ENCODE peak calls at places on chromosomes 11 and 22, in five cellular contexts. Z is IMR-90, J is neuronal stem cell, Q is mesendoderm, P is mesenchymal stem cell. O is an unnamed sample.

GRCh38 chr22:41369089-41369745 is 12.5 kb upstream of the TEF start:
- DNase-seq in J (no peak), Z (no peak), P (no peak), Q (no peak), O (no peak)

GRCh38 chr11:1829039-1829820 is 5.6 kb upstream of the SYT8 start:
- DNase-seq in J (no peak), Q (no peak), P (peak), Z (peak), O (no peak)

GRCh38 chr11:116888884-116889549 is 51.6 kb upstream of the APOA1 start:
- DNase-seq in Z (no peak), J (no peak), P (no peak), Q (no peak), O (no peak)

GRCh38 chr11:7955191-7955590 is 10.1 kb downstream of the NLRP10 start:
- DNase-seq in Z (no peak), P (no peak), Q (no peak), J (no peak), O (no peak)

GRCh38 chr22:36814796-36815195 is 2.0 kb downstream of the PVALB start:
- DNase-seq in J (no peak), P (no peak), Q (no peak), Z (no peak), O (no peak)

GRCh38 chr11:100383357-100383865 is 303.7 kb upstream of the ARHGAP42 start:
- DNase-seq in Q (peak), J (no peak), Z (no peak), P (peak), O (no peak)

GRCh38 chr22:32444068-32444467 is 20.2 kb downstream of the BPIFC start:
- DNase-seq in Q (peak), J (peak), P (no peak), Z (no peak), O (peak)

GRCh38 chr11:34063061-34063795 is 11.7 kb downstream of the CAPRIN1 start:
- DNase-seq in P (no peak), Z (peak), J (no peak), Q (no peak), O (no peak)

GRCh38 chr11:66479741-66480115 is 506 bp upstream of the DPP3 start:
- DNase-seq in Q (no peak), Z (no peak), P (no peak), J (no peak), O (no peak)

GRCh38 chr11:132655187-132655855 is 877.0 kb downstream of the OPCML start:
- DNase-seq in Q (no peak), P (no peak), J (no peak), Z (no peak), O (no peak)

DNA sequence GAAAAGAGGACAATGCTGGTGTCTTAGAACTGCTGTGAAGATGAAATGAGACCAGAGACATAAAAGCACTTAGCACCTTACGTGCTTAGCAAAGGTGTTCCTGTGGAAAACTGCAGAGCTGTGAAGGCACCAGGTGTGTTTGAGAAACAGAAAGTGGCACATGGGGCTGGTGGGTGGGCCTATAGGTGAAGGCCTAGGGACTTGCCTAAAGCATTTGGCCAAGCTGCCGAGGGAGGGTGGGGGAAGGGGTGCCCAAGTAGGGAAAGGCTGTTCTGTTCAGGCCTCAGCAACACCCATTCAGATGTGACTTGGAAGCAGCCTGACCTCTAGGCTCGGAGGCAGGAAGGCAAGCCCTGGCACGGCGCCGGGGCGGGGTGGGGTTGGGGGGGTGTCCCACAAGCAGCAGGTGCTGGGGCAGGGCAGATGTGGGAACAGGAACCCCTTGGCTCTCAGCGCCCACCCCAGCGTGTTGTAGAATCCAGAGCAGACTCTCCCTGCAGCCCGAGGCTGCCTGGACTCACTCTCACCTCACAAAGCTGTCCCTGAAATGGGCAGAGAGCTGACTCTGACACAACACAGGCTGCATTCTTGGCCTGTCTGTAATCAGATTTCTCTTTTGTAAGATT is 366.7 kb upstream of the NARS2 start:
- DNase-seq in Q (no peak), P (no peak), Z (no peak), J (no peak), O (no peak)
- H3K18ac ChIP-seq in Q (peak), P (no peak), Z (no peak), J (peak), O (peak)

GRCh38 chr11:118176400-118177134 is at the start of gene SCN2B:
- DNase-seq in P (no peak), Q (peak), Z (peak), J (no peak), O (no peak)
- H3K18ac ChIP-seq in P (no peak), Q (no peak), Z (peak), J (peak), O (no peak)

DNA sequence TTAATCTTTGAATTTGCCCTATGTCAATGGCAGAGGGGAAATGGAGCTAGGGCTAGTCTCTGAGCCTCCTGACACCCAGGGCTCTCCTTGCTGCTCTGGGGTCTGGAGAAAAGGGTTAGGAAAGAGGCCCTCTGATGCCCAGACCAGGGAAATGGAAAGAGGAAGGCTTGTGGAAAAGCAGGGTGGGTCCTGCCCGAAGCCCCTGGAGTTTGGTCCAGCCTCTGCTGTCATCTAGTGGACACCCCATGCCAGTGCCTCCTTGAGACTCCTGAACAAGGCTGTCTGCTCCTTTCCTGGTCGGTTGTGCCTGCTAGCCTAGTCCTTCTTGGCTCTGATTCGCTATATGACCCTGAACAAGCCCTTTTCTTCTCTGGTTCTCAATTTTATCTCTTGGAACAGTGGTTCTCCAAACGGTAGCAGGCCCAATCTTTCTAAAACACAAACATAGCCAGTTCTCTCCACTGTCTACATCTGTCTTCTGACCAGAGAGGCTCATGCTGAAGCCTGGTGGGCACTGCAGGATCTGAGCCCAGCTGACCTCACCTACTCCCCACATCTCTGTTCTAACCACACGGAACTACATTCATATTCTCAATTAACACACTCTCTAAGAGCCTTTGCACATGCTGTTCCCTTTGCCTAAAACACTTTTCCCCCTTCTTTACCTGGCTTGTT is 8.8 kb upstream of the PLA2G3 start:
- DNase-seq in P (peak), Z (peak), J (peak), Q (peak), O (peak)
- H3K18ac ChIP-seq in P (no peak), Z (no peak), J (no peak), Q (no peak), O (no peak)

GRCh38 chr11:112086422-112087191 is at the start of the genes SDHD and TIMM8B:
- DNase-seq in P (peak), Q (peak), Z (peak), J (peak), O (peak)
- H3K18ac ChIP-seq in P (peak), Q (peak), Z (peak), J (peak), O (peak)

DNA sequence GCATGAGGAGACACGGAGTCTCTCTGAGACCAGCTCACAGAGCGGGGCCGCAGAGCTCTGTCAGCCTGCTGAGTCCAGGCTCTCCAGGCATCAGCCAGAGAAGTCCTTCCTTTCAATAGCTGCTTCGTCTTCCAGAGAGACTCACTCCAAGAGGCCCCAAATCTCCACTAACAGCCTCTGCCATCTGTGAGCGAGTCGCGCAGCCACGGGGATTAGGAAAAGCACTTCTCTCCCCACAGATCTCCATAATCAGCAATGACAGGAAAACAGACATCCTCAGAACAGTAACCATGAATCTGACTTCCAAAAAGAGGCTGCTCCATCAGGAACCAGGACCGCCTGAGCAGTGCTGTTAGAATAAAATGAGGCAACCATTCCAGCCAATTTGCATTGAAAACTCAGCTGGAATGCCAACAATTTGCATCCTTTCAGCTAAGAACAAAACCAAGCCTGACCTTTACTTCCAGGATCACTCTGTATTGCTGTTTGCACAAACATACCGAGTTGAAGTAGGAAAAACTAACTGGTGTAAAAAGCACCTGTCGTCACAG is 65.4 kb downstream of the SMCO4 start:
- DNase-seq in J (peak), Z (peak), Q (peak), P (peak), O (peak)
- H3K18ac ChIP-seq in J (no peak), Z (no peak), Q (peak), P (no peak), O (peak)

O was measured in H9.